ENCODE peak calls at places on chromosomes 2 and 18, in four cellular contexts. R is prostate gland, O is Peyer's patch, S is stomach. A is an unnamed sample.

GRCh38 chr2:57218206-57218605 is 828.4 kb upstream of the VRK2 start:
- DNase-seq in S (no peak), R (no peak), O (no peak), A (no peak)

GRCh38 chr2:171141320-171141719 is 19.4 kb downstream of the TLK1 start:
- DNase-seq in R (no peak), S (no peak), O (no peak), A (no peak)

GRCh38 chr2:222756951-222757645 is 85.6 kb downstream of the MOGAT1 start:
- DNase-seq in O (no peak), S (no peak), R (no peak), A (no peak)

GRCh38 chr2:139643139-139643538 is 862.9 kb upstream of the NXPH2 start:
- DNase-seq in O (no peak), R (no peak), S (no peak), A (no peak)

GRCh38 chr18:26357960-26358359 is 131.7 kb downstream of the TAF4B start:
- DNase-seq in O (no peak), R (no peak), S (no peak), A (no peak)

GRCh38 chr18:13222371-13223281 is 4.1 kb downstream of the LDLRAD4 start:
- DNase-seq in R (peak; percentile 78), O (peak; percentile 74), S (peak; percentile 77), A (peak; percentile 79)

GRCh38 chr2:18922276-18922675 is 332.9 kb upstream of the NT5C1B start:
- DNase-seq in S (no peak), R (no peak), O (no peak), A (no peak)

GRCh38 chr18:7021994-7022840 is 95.4 kb downstream of the LAMA1 start:
- DNase-seq in O (peak; percentile 53), S (peak; percentile 73), R (peak; percentile 83), A (no peak)

GRCh38 chr2:46067501-46068292 is 229.5 kb upstream of the EPAS1 start:
- DNase-seq in O (no peak), S (no peak), R (no peak), A (no peak)

GRCh38 chr18:27723168-27723567 is 453.8 kb downstream of the CDH2 start:
- DNase-seq in R (no peak), S (no peak), O (no peak), A (no peak)

GRCh38 chr2:160555420-160555819 is 61.8 kb upstream of the RBMS1 start:
- DNase-seq in R (no peak), S (no peak), O (no peak), A (no peak)

GRCh38 chr2:99656938-99657337 is 167.1 kb upstream of the REV1 start:
- DNase-seq in O (no peak), S (no peak), R (peak; percentile 48), A (no peak)

GRCh38 chr2:112096098-112096497 is 41.0 kb downstream of the TMEM87B start:
- DNase-seq in R (no peak), O (no peak), S (no peak), A (no peak)

GRCh38 chr2:36544638-36545338 is 53.2 kb downstream of the FEZ2 start:
- DNase-seq in O (no peak), S (no peak), R (no peak), A (no peak)

GRCh38 chr18:1017227-1017626 is 112.6 kb downstream of the ADCYAP1 start:
- DNase-seq in R (no peak), S (no peak), O (no peak), A (no peak)

GRCh38 chr2:92074549-92074898 is 2796.7 kb upstream of the TEKT4 start:
- DNase-seq in R (no peak), O (peak; percentile 10), S (peak; percentile 24), A (no peak)

GRCh38 chr2:203688798-203689197 is 17.6 kb upstream of the CD28 start:
- DNase-seq in S (no peak), O (no peak), R (no peak), A (no peak)

GRCh38 chr2:48173141-48173540 is 266.8 kb upstream of the FBXO11 start:
- DNase-seq in S (no peak), R (no peak), O (no peak), A (no peak)

GRCh38 chr18:63195410-63196159 is 124.0 kb downstream of the BCL2 start:
- DNase-seq in R (no peak), S (no peak), O (no peak), A (no peak)

GRCh38 chr2:8676191-8676914 is 5.5 kb upstream of the ID2 start:
- DNase-seq in S (peak; percentile 78), O (peak; percentile 88), R (peak; percentile 79), A (peak; percentile 97)

GRCh38 chr18:28766721-28767120 is 589.8 kb upstream of the CDH2 start:
- DNase-seq in R (no peak), O (no peak), S (no peak), A (no peak)

GRCh38 chr2:95158891-95159619 is 593 bp downstream of the ZNF514 start:
- DNase-seq in S (peak; percentile 45), O (peak; percentile 75), R (peak; percentile 10), A (peak; percentile 66)

GRCh38 chr2:100542418-100542817 is 20.4 kb upstream of the PDCL3 start:
- DNase-seq in R (no peak), O (no peak), S (no peak), A (no peak)

GRCh38 chr18:63974991-63975390 is 5.1 kb downstream of the SERPINB8 start:
- DNase-seq in S (no peak), R (no peak), O (no peak), A (peak; percentile 58)

GRCh38 chr2:128549646-128550260 is 231.1 kb upstream of the HS6ST1 start:
- DNase-seq in O (no peak), S (peak; percentile 17), R (no peak), A (no peak)

DNA sequence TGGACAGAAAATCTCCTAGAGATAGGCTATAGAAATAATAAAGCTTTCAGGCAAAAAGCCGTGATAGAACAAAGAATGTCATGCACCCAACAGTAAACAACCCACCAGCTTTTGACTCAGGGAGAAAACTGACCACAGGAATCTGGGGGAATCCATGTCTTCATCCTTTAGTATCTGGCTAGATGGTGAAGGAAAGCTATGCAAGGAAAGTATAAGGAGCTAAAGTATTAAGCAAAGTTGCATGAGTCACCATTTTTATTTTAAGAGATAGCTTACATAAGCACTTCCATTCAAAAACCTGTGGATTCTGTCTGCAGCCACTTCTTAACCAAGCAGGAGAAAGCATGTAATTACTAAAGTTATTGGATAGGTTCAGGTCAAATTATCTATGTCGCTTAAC is 363.8 kb downstream of the LRP1B start:
- DNase-seq in O (no peak), R (no peak), S (no peak), A (no peak)
- H3K27ac ChIP-seq in O (no peak overlapping the region), R (no peak overlapping the region), S (no peak overlapping the region), A (no peak overlapping the region)

GRCh38 chr2:10387033-10387432 is 61.1 kb downstream of the ODC1 start:
- DNase-seq in S (no peak), R (no peak), O (no peak), A (no peak)

GRCh38 chr2:10392100-10392499 is 56.0 kb downstream of the ODC1 start:
- DNase-seq in R (no peak), S (no peak), O (no peak), A (no peak)

GRCh38 chr2:10390369-10390801 is 57.7 kb downstream of the ODC1 start:
- DNase-seq in R (no peak), O (no peak), S (no peak), A (no peak)

GRCh38 chr2:10389191-10389590 is 58.9 kb downstream of the ODC1 start:
- DNase-seq in O (no peak), S (no peak), R (no peak), A (no peak)

DNA sequence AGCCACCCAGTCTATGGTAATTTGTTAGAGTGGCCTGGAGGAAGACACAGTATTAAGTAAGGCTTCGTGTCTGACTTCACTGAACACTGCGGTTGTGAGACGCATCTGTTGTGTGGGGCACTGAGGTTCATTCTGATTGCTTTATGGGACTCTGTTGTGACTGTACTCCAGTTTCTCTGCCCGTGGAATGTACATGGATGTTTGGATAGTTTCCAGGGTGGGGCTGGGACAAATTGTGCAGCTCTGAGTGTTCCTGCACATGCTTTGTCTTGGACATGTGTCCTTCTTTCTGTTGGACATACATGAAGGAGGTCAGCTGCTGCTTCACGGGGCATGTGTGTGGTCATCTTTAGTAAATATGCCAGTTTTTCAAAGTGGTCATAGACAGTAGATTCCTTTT is 58.5 kb downstream of the ODC1 start:
- DNase-seq in O (peak; percentile 74), S (peak; percentile 64), R (no peak), A (no peak)
- TF ChIP-seq POLR2A in O (peak; percentile 65), S (no peak), R (no peak), A (no peak)

GRCh38 chr2:14901740-14902139 is 269.2 kb downstream of the LRATD1 start:
- DNase-seq in O (no peak), S (no peak), R (no peak), A (no peak)

GRCh38 chr2:14902953-14903352 is 270.4 kb downstream of the LRATD1 start:
- DNase-seq in O (no peak), R (no peak), S (no peak), A (no peak)

GRCh38 chr2:14905571-14905970 is 273.1 kb downstream of the LRATD1 start:
- DNase-seq in O (no peak), S (no peak), R (no peak), A (no peak)

GRCh38 chr2:14907014-14907612 is 274.6 kb downstream of the LRATD1 start:
- DNase-seq in R (no peak), O (no peak), S (no peak), A (no peak)

DNA sequence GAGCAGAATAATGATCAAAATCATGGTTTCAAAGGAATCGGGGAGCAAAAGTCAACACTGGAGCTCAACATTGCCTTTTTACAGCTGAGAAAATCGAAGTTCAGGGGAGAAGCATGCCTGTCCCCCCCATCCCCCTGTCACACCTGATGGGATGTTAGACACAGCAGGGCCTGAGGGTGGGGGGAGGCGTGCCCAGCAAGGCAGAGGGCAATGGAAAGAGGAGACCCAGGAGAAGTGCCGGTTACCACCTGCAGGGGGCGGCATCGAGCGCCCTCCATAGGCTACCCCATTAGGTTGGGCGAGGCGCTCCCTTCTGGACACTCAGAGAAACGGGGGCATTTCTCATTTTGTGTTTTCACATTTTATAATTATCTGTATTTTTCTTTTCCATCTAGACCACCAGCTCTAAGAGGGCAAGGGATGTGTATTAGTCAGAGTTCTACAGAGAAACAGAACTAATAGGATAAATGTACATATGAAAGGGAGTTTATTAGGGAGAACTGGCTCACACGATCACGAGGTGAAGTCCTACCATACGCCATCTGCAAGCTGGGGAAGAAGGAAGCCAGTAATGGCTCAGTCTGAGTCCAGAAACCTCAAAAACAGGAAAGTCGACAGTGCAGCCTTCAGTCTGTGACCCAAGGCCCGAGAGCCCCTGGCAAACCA is 271.3 kb downstream of the LRATD1 start:
- DNase-seq in S (peak; percentile 42), R (no peak), O (peak; percentile 67), A (peak; percentile 58)
- TF ChIP-seq CTCF in S (no peak), R (no peak), O (peak; percentile 59), A (peak; percentile 28)

GRCh38 chr2:187034434-187034833 is 185.5 kb upstream of the ZSWIM2 start:
- DNase-seq in S (no peak), O (no peak), R (no peak), A (no peak)
- H3K27ac ChIP-seq in S (no peak overlapping the region), O (no peak overlapping the region), R (no peak overlapping the region), A (no peak overlapping the region)